ENCODE peak calls at places on chromosomes 11 and 22, in four cellular contexts. O is K562, Q is H1, A is HepG2. P is an unnamed sample.

GRCh38 chr22:42035256-42035655 is 35.4 kb downstream of the NAGA start:
- DNase-seq in O (no peak), Q (no peak), A (no peak), P (no peak)

GRCh38 chr11:1953489-1954284 is 6.6 kb downstream of the MRPL23 start:
- DNase-seq in O (no peak), Q (no peak), A (no peak), P (no peak)

GRCh38 chr22:49406879-49407587 is 420.6 kb downstream of the BRD1 start:
- DNase-seq in O (no peak), Q (no peak), A (no peak), P (no peak)

GRCh38 chr11:67610302-67610868 is 3.6 kb downstream of the NDUFV1 start:
- DNase-seq in O (no peak), Q (no peak), A (no peak), P (no peak)

GRCh38 chr22:26466196-26466595 is 17.4 kb downstream of the HPS4 start:
- DNase-seq in O (no peak), Q (no peak), A (no peak), P (no peak)

GRCh38 chr11:19200410-19201201 is 1.2 kb downstream of the CSRP3 start:
- DNase-seq in O (no peak), Q (no peak), A (no peak), P (no peak)

GRCh38 chr22:37244114-37244921 is at the start of gene RAC2:
- DNase-seq in O (peak), Q (no peak), A (no peak), P (peak)

GRCh38 chr11:107882095-107882820 is 23.7 kb upstream of the SLC35F2 start:
- DNase-seq in O (no peak), Q (no peak), A (no peak), P (no peak)

GRCh38 chr11:29282088-29282487 is 734.7 kb downstream of the KCNA4 start:
- DNase-seq in O (no peak), Q (no peak), A (peak), P (peak)

GRCh38 chr22:41557401-41558240 is 3.2 kb upstream of the CSDC2 start:
- DNase-seq in O (peak), Q (no peak), A (peak), P (no peak)

GRCh38 chr11:43486141-43486540 is 127.4 kb downstream of the TTC17 start:
- DNase-seq in O (no peak), Q (no peak), A (no peak), P (no peak)

GRCh38 chr22:29717789-29718188 is 2.0 kb upstream of the CABP7 start:
- DNase-seq in O (no peak), Q (no peak), A (no peak), P (no peak)

GRCh38 chr11:22510741-22511140 is 114.9 kb downstream of the FANCF start:
- DNase-seq in O (no peak), Q (no peak), A (no peak), P (no peak)

GRCh38 chr22:46056169-46057041 is 79.4 kb upstream of the WNT7B start:
- DNase-seq in O (no peak), Q (no peak), A (no peak), P (no peak)

GRCh38 chr22:20531404-20532181 is 24.2 kb downstream of the MED15 start:
- DNase-seq in O (no peak), Q (no peak), A (peak), P (peak)

GRCh38 chr22:35172452-35172851 is 84.8 kb upstream of the HMGXB4 start:
- DNase-seq in O (no peak), Q (no peak), A (no peak), P (no peak)

GRCh38 chr11:130631119-130631518 is 182.7 kb downstream of the ADAMTS15 start:
- DNase-seq in O (no peak), Q (no peak), A (no peak), P (peak)

GRCh38 chr22:28154856-28155255 is 235.8 kb upstream of the PITPNB start:
- DNase-seq in O (no peak), Q (no peak), A (no peak), P (no peak)

GRCh38 chr22:20027966-20028854 is 7.3 kb downstream of the TANGO2 start:
- DNase-seq in O (no peak), Q (no peak), A (no peak), P (no peak)

GRCh38 chr11:118998822-118999221 is 884 bp downstream of the CENATAC start:
- DNase-seq in O (peak), Q (no peak), A (peak), P (peak)

GRCh38 chr11:11584446-11584810 is 37.4 kb downstream of the GALNT18 start:
- DNase-seq in O (no peak), Q (no peak), A (no peak), P (peak)

GRCh38 chr22:50341977-50342650 is 1.0 kb upstream of the PPP6R2 start:
- DNase-seq in O (peak), Q (peak), A (peak), P (peak)

GRCh38 chr11:9577551-9577950 is 4.1 kb downstream of the WEE1 start:
- DNase-seq in O (no peak), Q (no peak), A (no peak), P (no peak)

GRCh38 chr11:18010977-18011586 is 1.8 kb downstream of the SERGEF start:
- DNase-seq in O (no peak), Q (no peak), A (peak), P (no peak)

GRCh38 chr11:100932474-100933100 is 197.0 kb downstream of the PGR start:
- DNase-seq in O (peak), Q (no peak), A (peak), P (peak)

GRCh38 chr22:35900483-35901168 is 128.0 kb downstream of the RBFOX2 start:
- DNase-seq in O (no peak), Q (no peak), A (no peak), P (peak)

GRCh38 chr11:34056672-34057071 is 5.1 kb downstream of the CAPRIN1 start:
- DNase-seq in O (no peak), Q (no peak), A (no peak), P (no peak)
- TF ChIP-seq FOSL1 in O (no peak), Q (no peak), A (no peak), P (no peak)

GRCh38 chr11:62026739-62027138 is 59.3 kb upstream of the FTH1 start:
- DNase-seq in O (no peak), Q (no peak), A (no peak), P (no peak)
- H3K27ac ChIP-seq in O (no peak), Q (no peak), A (no peak), P (no peak)

GRCh38 chr11:65502852-65503603 is 4.2 kb downstream of the MALAT1 start:
- DNase-seq in O (no peak), Q (no peak), A (no peak), P (no peak)
- TF ChIP-seq MAX in O (no peak), Q (no peak), A (no peak), P (no peak)

DNA sequence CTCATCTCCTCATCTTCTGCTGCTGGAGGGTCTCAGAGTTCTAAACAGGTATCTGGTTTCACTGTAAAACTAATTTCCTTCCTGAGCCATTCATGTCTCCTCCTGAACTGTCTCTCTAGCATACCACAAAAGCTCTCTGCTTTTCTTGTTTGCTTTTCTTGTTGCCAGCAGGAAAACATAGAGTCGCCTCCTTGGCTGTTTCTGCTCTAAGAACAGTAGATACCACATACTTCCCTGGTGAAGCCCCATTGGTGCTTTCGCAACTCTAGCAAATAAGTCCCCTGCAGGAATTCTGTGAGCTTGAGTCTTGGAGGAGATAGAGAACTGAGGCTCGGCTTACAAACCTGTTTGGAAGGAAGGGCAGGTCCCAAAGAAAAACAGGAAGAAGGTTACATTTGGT is 7.0 kb downstream of the DIXDC1 start:
- DNase-seq in O (no peak), Q (no peak), A (peak), P (no peak)
- TF ChIP-seq FOSL1 in O (no peak), Q (no peak), A (no peak), P (no peak)

DNA sequence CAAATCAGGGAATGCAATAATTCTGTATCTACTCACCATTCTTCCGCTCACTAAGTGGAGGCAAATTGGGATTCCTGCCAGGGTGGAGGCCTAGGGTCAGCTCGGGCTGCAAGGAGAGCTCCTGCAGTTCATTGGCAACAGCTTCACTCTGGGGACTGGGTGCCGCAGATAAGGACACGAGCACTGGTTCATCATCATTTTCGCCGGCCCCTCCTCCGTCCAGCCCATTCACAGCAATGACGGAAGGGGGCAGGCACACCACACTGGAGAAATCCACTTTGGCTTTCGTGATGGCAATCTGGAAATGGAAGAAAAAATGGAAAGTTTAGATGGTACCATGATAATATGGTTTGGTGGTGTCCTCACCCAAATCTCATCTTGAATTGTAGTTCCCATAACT is 84.4 kb downstream of the MRTFA start:
- DNase-seq in O (peak), Q (no peak), A (no peak), P (no peak)
- H3K27ac ChIP-seq in O (peak), Q (no peak), A (no peak), P (no peak)

GRCh38 chr11:99687320-99687719 is 666.6 kb downstream of the CNTN5 start:
- DNase-seq in O (no peak), Q (no peak), A (no peak), P (no peak)
- TF ChIP-seq MAX in O (no peak), Q (no peak), A (no peak), P (no peak)

GRCh38 chr22:43099095-43099494 is 9.9 kb upstream of the TTLL1 start:
- DNase-seq in O (no peak), Q (no peak), A (no peak), P (no peak)

GRCh38 chr22:43098356-43098755 is 9.2 kb upstream of the TTLL1 start:
- DNase-seq in O (no peak), Q (no peak), A (no peak), P (no peak)

GRCh38 chr22:43101306-43101705 is 9.2 kb upstream of the BIK start:
- DNase-seq in O (peak), Q (no peak), A (no peak), P (no peak)

GRCh38 chr22:43096420-43096819 is 7.2 kb upstream of the TTLL1 start:
- DNase-seq in O (no peak), Q (no peak), A (no peak), P (no peak)

GRCh38 chr22:43100223-43100622 is 10.3 kb upstream of the BIK start:
- DNase-seq in O (peak), Q (no peak), A (peak), P (no peak)
- TF ChIP-seq FOSL1 in O (no peak), Q (no peak), A (no peak), P (no peak)

GRCh38 chr11:60059052-60059451 is 2.6 kb downstream of the MS4A3 start:
- DNase-seq in O (peak), Q (no peak), A (no peak), P (no peak)

GRCh38 chr11:60056349-60056969 is at the start of gene MS4A3:
- DNase-seq in O (peak), Q (no peak), A (no peak), P (no peak)
- H3K27ac ChIP-seq in O (peak), Q (no peak), A (no peak), P (no peak)

GRCh38 chr11:134691985-134692384 is 279.9 kb upstream of the B3GAT1 start:
- DNase-seq in O (no peak), Q (no peak), A (no peak), P (no peak)
- TF ChIP-seq MAX in O (no peak), Q (no peak), A (no peak), P (no peak)

GRCh38 chr11:58888579-58888978 is 44.1 kb upstream of the GLYATL2 start:
- DNase-seq in O (no peak), Q (no peak), A (no peak), P (no peak)
- TF ChIP-seq FOSL1 in O (no peak), Q (no peak), A (no peak), P (no peak)

P was measured in HCT116.